ENCODE peak calls at places on chromosomes 12 and 14, in nine cellular contexts. Y, L, A, P, Z, I, O, K and N are unnamed samples. For H3K4me1, the result is how much of the 10 kb centered on the place peaks cover.

GRCh38 chr12:13211859-13212664 is 15.5 kb downstream of the EMP1 start:
- DNase-seq in Y (no peak), L (peak), A (peak), P (peak), Z (no peak), I (no peak), O (peak), K (peak), N (no peak)

GRCh38 chr12:96447256-96447655 is 42.1 kb upstream of the CFAP54 start:
- DNase-seq in Y (no peak), L (no peak), A (no peak), P (no peak), Z (no peak), I (no peak), O (no peak), K (no peak), N (no peak)

GRCh38 chr14:86973177-86973576 is 1019.8 kb downstream of the GALC start:
- DNase-seq in Y (no peak), L (no peak), A (no peak), P (no peak), Z (no peak), I (no peak), O (no peak), K (no peak), N (no peak)

GRCh38 chr14:61033851-61034250 is 52.8 kb downstream of the SLC38A6 start:
- DNase-seq in Y (no peak), L (no peak), A (peak), P (peak), Z (no peak), I (no peak), O (peak), K (no peak), N (no peak)

GRCh38 chr14:52987514-52987913 is 36.7 kb upstream of the FERMT2 start:
- DNase-seq in Y (no peak), L (no peak), A (peak), P (no peak), Z (no peak), I (no peak), O (peak), K (no peak), N (no peak)

GRCh38 chr12:123580772-123581171 is 3.6 kb upstream of the TMED2 start:
- DNase-seq in Y (no peak), L (no peak), A (no peak), P (peak), Z (no peak), I (no peak), O (no peak), K (no peak), N (no peak)

GRCh38 chr12:124938606-124939427 is 24.4 kb upstream of the UBC start:
- DNase-seq in Y (peak), L (peak), A (peak), P (peak), Z (no peak), I (no peak), O (peak), K (peak), N (peak)

GRCh38 chr14:25108959-25109358 is 59.0 kb upstream of the STXBP6 start:
- DNase-seq in Y (no peak), L (no peak), A (peak), P (no peak), Z (no peak), I (no peak), O (peak), K (no peak), N (no peak)

GRCh38 chr12:11875414-11875935 is 195.3 kb upstream of the BCL2L14 start:
- DNase-seq in Y (no peak), L (no peak), A (no peak), P (no peak), Z (no peak), I (no peak), O (peak), K (no peak), N (peak)

GRCh38 chr14:104390941-104391901 is 188.3 kb upstream of the C14orf180 start:
- DNase-seq in Y (no peak), L (no peak), A (no peak), P (no peak), Z (peak), I (peak), O (no peak), K (no peak), N (no peak)

GRCh38 chr12:92108651-92109050 is 37.0 kb downstream of the BTG1 start:
- DNase-seq in Y (no peak), L (peak), A (no peak), P (peak), Z (no peak), I (no peak), O (peak), K (no peak), N (no peak)

GRCh38 chr12:51951843-51952722 is 584 bp downstream of the ACVR1B start:
- DNase-seq in Y (peak), L (no peak), A (no peak), P (no peak), Z (peak), I (no peak), O (no peak), K (no peak), N (no peak)

GRCh38 chr12:94614288-94614721 is 36.1 kb downstream of the TMCC3 start:
- DNase-seq in Y (no peak), L (no peak), A (no peak), P (no peak), Z (no peak), I (no peak), O (peak), K (no peak), N (no peak)

GRCh38 chr12:131380220-131380957 is 330.5 kb upstream of the SFSWAP start:
- DNase-seq in Y (no peak), L (no peak), A (no peak), P (no peak), Z (no peak), I (no peak), O (no peak), K (no peak), N (no peak)

GRCh38 chr12:80045594-80045993 is 53.7 kb upstream of the OTOGL start:
- DNase-seq in Y (no peak), L (no peak), A (peak), P (peak), Z (no peak), I (no peak), O (peak), K (no peak), N (peak)

GRCh38 chr14:59425322-59425945 is 39.7 kb downstream of the GPR135 start:
- DNase-seq in Y (no peak), L (no peak), A (no peak), P (peak), Z (no peak), I (no peak), O (peak), K (no peak), N (no peak)

GRCh38 chr12:13727707-13728147 is 253.7 kb downstream of the GRIN2B start:
- DNase-seq in Y (no peak), L (no peak), A (peak), P (no peak), Z (no peak), I (no peak), O (no peak), K (no peak), N (no peak)

GRCh38 chr14:92711976-92712653 is 36.3 kb downstream of the LGMN start:
- DNase-seq in Y (no peak), L (no peak), A (no peak), P (no peak), Z (no peak), I (no peak), O (no peak), K (no peak), N (no peak)

GRCh38 chr12:40171501-40171900 is 53.3 kb upstream of the LRRK2 start:
- DNase-seq in Y (no peak), L (no peak), A (no peak), P (no peak), Z (no peak), I (no peak), O (peak), K (no peak), N (peak)

GRCh38 chr14:99401196-99401595 is 79.5 kb downstream of the SETD3 start:
- DNase-seq in Y (no peak), L (no peak), A (no peak), P (no peak), Z (no peak), I (no peak), O (no peak), K (no peak), N (no peak)

GRCh38 chr14:66076166-66076565 is 410.0 kb upstream of the CCDC196 start:
- DNase-seq in Y (no peak), L (no peak), A (peak), P (no peak), Z (no peak), I (no peak), O (no peak), K (no peak), N (no peak)
- H3K27ac ChIP-seq in Y (no peak), L (no peak), A (no peak), P (no peak), Z (no peak), I (no peak), O (no peak), K (no peak), N (no peak)

GRCh38 chr12:106089935-106090334 is 48.8 kb downstream of the NUAK1 start:
- DNase-seq in Y (peak), L (no peak), A (no peak), P (no peak), Z (no peak), I (no peak), O (no peak), K (no peak), N (no peak)
- H3K4me1 ChIP-seq in Y (under half), L (under half), A (under half), P (under half), Z (half or more), I (under half), O (under half), K (under half), N (under half)

GRCh38 chr12:954736-955135 is 5.2 kb upstream of the RAD52 start:
- DNase-seq in Y (no peak), L (no peak), A (peak), P (no peak), Z (no peak), I (no peak), O (peak), K (no peak), N (no peak)

GRCh38 chr12:951166-951565 is 1.7 kb upstream of the RAD52 start:
- DNase-seq in Y (no peak), L (no peak), A (no peak), P (no peak), Z (no peak), I (no peak), O (no peak), K (no peak), N (no peak)

GRCh38 chr12:955923-956322 is 6.4 kb upstream of the RAD52 start:
- DNase-seq in Y (no peak), L (no peak), A (no peak), P (no peak), Z (no peak), I (no peak), O (no peak), K (no peak), N (no peak)

GRCh38 chr12:949337-950099 is at the start of gene RAD52:
- DNase-seq in Y (peak), L (peak), A (peak), P (peak), Z (peak), I (peak), O (peak), K (peak), N (peak)

DNA sequence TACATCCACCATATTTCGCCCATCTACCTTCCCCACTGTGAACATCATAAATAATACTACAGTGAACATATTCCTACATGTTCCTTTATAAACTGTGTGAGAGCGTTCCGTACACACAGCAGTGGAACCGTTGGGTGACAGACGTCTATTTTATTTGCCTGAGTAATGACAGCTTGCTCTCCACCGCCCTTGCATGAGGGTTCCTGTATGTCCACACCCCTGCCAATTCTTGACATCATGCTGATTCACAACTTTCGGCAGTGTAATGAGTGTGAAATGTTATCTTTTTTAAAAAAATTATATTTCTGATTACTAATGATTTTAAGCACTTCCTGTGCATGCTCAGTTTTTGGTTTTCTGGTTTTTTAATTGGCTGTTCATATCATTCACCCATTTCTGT is 4.3 kb upstream of the RAD52 start:
- DNase-seq in Y (no peak), L (no peak), A (peak), P (peak), Z (no peak), I (no peak), O (peak), K (no peak), N (peak)
- H3K27ac ChIP-seq in Y (no peak), L (peak), A (peak), P (no peak), Z (no peak), I (peak), O (no peak), K (no peak), N (peak)

DNA sequence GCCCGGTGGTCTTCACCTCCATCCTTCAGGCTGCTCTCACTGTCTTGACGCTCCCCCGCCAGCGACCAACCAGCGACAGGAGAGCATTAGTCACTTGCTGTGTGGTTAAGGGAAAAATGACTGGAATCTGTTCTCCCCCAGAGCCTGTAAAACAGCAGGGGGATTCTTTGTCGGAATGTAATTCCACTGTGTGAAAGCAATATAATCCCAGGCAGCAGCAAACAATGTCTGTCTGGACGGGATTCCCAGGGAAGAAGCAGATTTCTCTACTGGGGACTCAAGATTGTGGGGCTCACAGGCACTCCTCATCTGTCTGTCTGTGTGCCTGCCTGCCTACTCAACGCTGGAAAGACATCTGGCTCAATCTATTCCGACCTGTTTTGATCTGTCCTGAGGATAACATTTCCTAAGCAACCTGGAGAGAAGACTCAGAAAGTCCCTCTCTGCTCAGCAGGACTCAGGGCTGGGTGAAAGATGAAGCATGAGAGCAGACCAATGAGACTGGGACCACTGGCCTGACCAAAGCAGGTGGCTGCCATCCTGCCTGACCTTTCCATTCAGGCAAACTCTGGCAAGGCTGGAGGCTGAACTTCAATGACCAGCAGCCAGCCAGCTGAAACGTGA is 54.6 kb downstream of the NUAK1 start:
- DNase-seq in Y (no peak), L (no peak), A (peak), P (peak), Z (no peak), I (no peak), O (peak), K (no peak), N (peak)
- H3K4me1 ChIP-seq in Y (under half), L (under half), A (half or more), P (under half), Z (half or more), I (under half), O (under half), K (under half), N (under half)

GRCh38 chr14:69985456-69985855 is 106.2 kb downstream of the SMOC1 start:
- DNase-seq in Y (no peak), L (no peak), A (no peak), P (peak), Z (no peak), I (no peak), O (peak), K (no peak), N (no peak)

GRCh38 chr14:69980457-69981414 is 101.5 kb downstream of the SMOC1 start:
- DNase-seq in Y (no peak), L (no peak), A (no peak), P (no peak), Z (no peak), I (no peak), O (peak), K (no peak), N (peak)

GRCh38 chr14:69979882-69980281 is 100.7 kb downstream of the SMOC1 start:
- DNase-seq in Y (no peak), L (no peak), A (no peak), P (no peak), Z (no peak), I (no peak), O (no peak), K (no peak), N (no peak)

GRCh38 chr14:69983317-69983716 is 104.1 kb downstream of the SMOC1 start:
- DNase-seq in Y (no peak), L (no peak), A (no peak), P (no peak), Z (no peak), I (no peak), O (no peak), K (no peak), N (no peak)

GRCh38 chr14:69982220-69982795 is 103.1 kb downstream of the SMOC1 start:
- DNase-seq in Y (peak), L (no peak), A (no peak), P (no peak), Z (no peak), I (no peak), O (no peak), K (no peak), N (no peak)
- H3K27ac ChIP-seq in Y (peak), L (no peak), A (no peak), P (no peak), Z (no peak), I (no peak), O (no peak), K (no peak), N (peak)

DNA sequence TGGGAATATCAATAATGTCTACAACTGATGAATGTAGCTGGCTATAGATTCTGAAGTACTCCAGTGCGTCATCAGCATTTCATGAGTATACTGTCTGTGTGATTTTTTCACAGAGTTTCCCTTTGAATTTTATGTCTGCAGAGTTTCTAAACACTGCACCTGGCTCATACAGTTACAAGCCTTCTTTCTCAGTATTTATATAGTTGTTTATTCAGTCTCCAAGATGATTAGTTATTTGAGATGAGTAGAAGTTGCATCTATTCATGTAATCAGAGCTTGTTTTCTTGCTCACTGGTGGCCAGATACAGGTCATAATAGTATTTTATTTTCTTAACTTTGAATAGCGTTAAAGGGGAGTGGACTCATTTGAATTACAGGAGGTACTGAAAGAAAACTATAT is 222.4 kb downstream of the RAD51B start:
- DNase-seq in Y (no peak), L (no peak), A (no peak), P (no peak), Z (no peak), I (no peak), O (no peak), K (no peak), N (peak)
- H3K4me1 ChIP-seq in Y (under half), L (under half), A (under half), P (under half), Z (under half), I (under half), O (under half), K (under half), N (under half)

DNA sequence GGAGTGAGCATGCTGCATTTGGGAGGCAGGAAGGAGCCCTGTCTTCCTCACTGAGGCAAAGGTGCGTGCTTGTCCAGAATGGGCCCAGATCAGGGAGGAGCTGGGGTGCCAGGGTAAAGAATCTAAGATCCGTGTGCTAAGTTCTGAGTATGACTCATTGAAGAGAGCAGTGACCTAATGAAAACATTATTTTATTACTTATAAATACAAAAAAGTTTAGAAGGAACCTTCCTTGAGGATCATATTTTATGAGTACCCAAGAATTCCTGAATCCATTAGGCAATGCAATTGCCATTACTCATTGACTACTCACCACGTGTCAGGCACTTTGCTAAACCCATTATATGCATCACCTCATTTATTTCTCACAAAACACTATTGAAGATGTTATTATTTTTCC is 264.7 kb downstream of the EGLN3 start:
- DNase-seq in Y (no peak), L (no peak), A (peak), P (peak), Z (no peak), I (peak), O (no peak), K (no peak), N (peak)
- H3K27ac ChIP-seq in Y (no peak), L (no peak), A (peak), P (no peak), Z (no peak), I (peak), O (no peak), K (no peak), N (peak)

DNA sequence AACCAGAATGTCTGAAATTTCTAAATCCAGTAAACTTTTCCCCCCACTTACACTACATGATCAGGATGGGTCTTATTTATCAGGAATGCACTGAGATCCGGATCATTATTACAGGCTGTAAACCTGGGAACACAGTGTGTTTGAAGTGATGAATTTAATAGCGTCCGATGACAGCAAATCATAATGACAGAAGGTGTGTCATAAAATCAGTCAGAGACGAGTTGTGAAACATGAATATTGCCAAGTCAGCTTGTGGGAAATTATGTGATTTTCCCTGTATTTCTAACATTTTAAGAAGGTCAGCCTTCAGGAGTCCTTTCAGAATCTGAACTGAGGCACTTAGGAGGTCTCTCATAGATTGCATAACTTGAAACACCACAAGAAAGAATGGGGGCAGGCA is 36.7 kb downstream of the RERG start:
- DNase-seq in Y (no peak), L (no peak), A (no peak), P (no peak), Z (no peak), I (no peak), O (no peak), K (no peak), N (no peak)
- H3K4me1 ChIP-seq in Y (under half), L (under half), A (under half), P (under half), Z (under half), I (under half), O (under half), K (under half), N (under half)